ENCODE peak calls at places on chromosomes 2 and 18, in six cellular contexts. E is neural crest cell; K is naive thymus-derived CD8-positive, alpha-beta T cell; G is NCI-H748 treated with DMSO at 0.1 percent for 48 hours; C is activated T-cell treated with anti-CD3 and anti-CD28 coated beads, Interleukin-2, amount 50 U/mL, for 4 hours; W is activated CD4-positive, CD25-positive, alpha-beta regulatory T cell treated with anti-CD3 and anti-CD28 coated beads, Interleukin-2, amount 50 U/mL, for 16 hours. H is an unnamed sample.

GRCh38 chr2:127418300-127419111 is at the start of gene PROC:
- DNase-seq in K (no peak), E (no peak), C (no peak), G (no peak), W (no peak), H (no peak)

GRCh38 chr2:101267671-101268656 is 15.3 kb downstream of the CNOT11 start:
- DNase-seq in K (no peak), C (no peak), W (no peak), E (no peak), G (no peak), H (no peak)

GRCh38 chr18:23977709-23978483 is 36.7 kb upstream of the TTC39C start:
- DNase-seq in C (no peak), E (no peak), K (peak), W (no peak), G (no peak), H (no peak)

GRCh38 chr2:3667151-3667631 is 9.2 kb downstream of the ALLC start:
- DNase-seq in K (no peak), E (no peak), G (no peak), W (no peak), C (no peak), H (no peak)

GRCh38 chr18:37222383-37223378 is 342.9 kb downstream of the CELF4 start:
- DNase-seq in G (no peak), E (no peak), C (no peak), K (no peak), W (no peak), H (no peak)

GRCh38 chr18:46866524-46866923 is 50.8 kb downstream of the PIAS2 start:
- DNase-seq in G (no peak), K (no peak), C (no peak), E (no peak), W (no peak), H (no peak)

GRCh38 chr2:170815746-170816498 is 765 bp upstream of the GAD1 start:
- DNase-seq in E (peak), C (peak), G (peak), W (no peak), K (peak), H (no peak)

GRCh38 chr2:25270061-25270460 is 71.7 kb downstream of the DNMT3A start:
- DNase-seq in C (no peak), K (no peak), G (no peak), E (no peak), W (no peak), H (no peak)

GRCh38 chr18:70698574-70698973 is 409.7 kb downstream of the SOCS6 start:
- DNase-seq in C (no peak), W (no peak), K (no peak), G (no peak), E (no peak), H (no peak)

GRCh38 chr2:96927420-96928171 is 57.7 kb upstream of the SEMA4C start:
- DNase-seq in W (no peak), K (no peak), E (no peak), C (no peak), G (no peak), H (no peak)

GRCh38 chr18:23265691-23266399 is 130.6 kb downstream of the CABLES1 start:
- DNase-seq in K (no peak), E (no peak), C (no peak), W (no peak), G (no peak), H (no peak)

GRCh38 chr2:240916571-240917008 is 10.5 kb downstream of the CROCC2 start:
- DNase-seq in G (no peak), K (no peak), C (no peak), W (no peak), E (no peak), H (no peak)

GRCh38 chr18:77023115-77023782 is 109.3 kb downstream of the MBP start:
- DNase-seq in G (no peak), W (no peak), E (no peak), K (no peak), C (no peak), H (no peak)

GRCh38 chr2:67879586-67880290 is 183.1 kb downstream of the C1D start:
- DNase-seq in K (no peak), E (no peak), G (no peak), W (no peak), C (no peak), H (no peak)

GRCh38 chr2:213281156-213281555 is 3.1 kb upstream of the SPAG16 start:
- DNase-seq in C (no peak), E (no peak), W (no peak), G (no peak), K (no peak), H (no peak)

GRCh38 chr2:207046642-207047213 is 107.4 kb downstream of the CPO start:
- DNase-seq in K (peak), G (peak), C (peak), E (no peak), W (no peak), H (no peak)

GRCh38 chr2:219537657-219538487 is 5.7 kb downstream of the CHPF start:
- DNase-seq in G (no peak), E (no peak), C (no peak), K (no peak), W (no peak), H (no peak)

GRCh38 chr2:203018181-203018580 is 3.5 kb downstream of the NBEAL1 start:
- DNase-seq in W (no peak), C (no peak), G (no peak), E (no peak), K (no peak), H (no peak)

GRCh38 chr18:67241292-67241691 is 275.2 kb downstream of the DSEL start:
- DNase-seq in K (peak), E (no peak), W (no peak), C (no peak), G (no peak), H (no peak)

GRCh38 chr2:62578837-62579640 is 73.0 kb upstream of the TMEM17 start:
- DNase-seq in E (no peak), W (no peak), K (no peak), G (no peak), C (no peak), H (no peak)

GRCh38 chr2:185526156-185526555 is 212.4 kb upstream of the FSIP2 start:
- DNase-seq in C (no peak), G (no peak), W (no peak), E (no peak), K (no peak), H (no peak)

GRCh38 chr2:27078267-27079194 is at the start of gene EMILIN1:
- DNase-seq in C (no peak), G (no peak), E (peak), W (no peak), K (no peak), H (no peak)

H was measured in SIG-M5.